ENCODE peak calls at places on chromosomes 3 and 15, in six cellular contexts. One of them, this sample, is unnamed.

GRCh38 chr3:127655641-127656040 is 17.1 kb upstream of the ABTB1 start:
- DNase-seq in HepG2: no peak
- DNase-seq in HEK293T: no peak
- DNase-seq in GM12878: no peak
- DNase-seq in K562: no peak
- DNase-seq in IMR-90: peak; percentile 56
- DNase-seq in this sample: no peak

GRCh38 chr3:37956353-37957184 is 34.0 kb upstream of the VILL start:
- DNase-seq in HEK293T: no peak
- DNase-seq in HepG2: no peak
- DNase-seq in GM12878: no peak
- DNase-seq in IMR-90: no peak
- DNase-seq in K562: no peak
- DNase-seq in this sample: no peak

GRCh38 chr3:197546307-197547085 is 9.3 kb downstream of the BDH1 start:
- DNase-seq in HepG2: no peak
- DNase-seq in IMR-90: no peak
- DNase-seq in GM12878: no peak
- DNase-seq in HEK293T: no peak
- DNase-seq in K562: no peak
- DNase-seq in this sample: no peak

GRCh38 chr3:126781889-126782491 is 78.0 kb downstream of the CHCHD6 start:
- DNase-seq in K562: no peak
- DNase-seq in IMR-90: peak; percentile 86
- DNase-seq in GM12878: no peak
- DNase-seq in HepG2: no peak
- DNase-seq in HEK293T: no peak
- DNase-seq in this sample: no peak

GRCh38 chr3:12423918-12424634 is 60.2 kb upstream of the TSEN2 start:
- DNase-seq in GM12878: no peak
- DNase-seq in K562: no peak
- DNase-seq in IMR-90: peak; percentile 58
- DNase-seq in HepG2: no peak
- DNase-seq in HEK293T: no peak
- DNase-seq in this sample: peak; percentile 71

GRCh38 chr3:188085596-188086560 is 68.1 kb upstream of the LPP start:
- DNase-seq in GM12878: no peak
- DNase-seq in K562: no peak
- DNase-seq in IMR-90: no peak
- DNase-seq in HEK293T: no peak
- DNase-seq in HepG2: no peak
- DNase-seq in this sample: no peak

GRCh38 chr15:62888628-62889027 is 153.9 kb upstream of the TPM1 start:
- DNase-seq in GM12878: no peak
- DNase-seq in K562: no peak
- DNase-seq in IMR-90: peak; percentile 17
- DNase-seq in HEK293T: no peak
- DNase-seq in HepG2: no peak
- DNase-seq in this sample: no peak

GRCh38 chr15:61228025-61228901 is 839 bp downstream of the RORA start:
- DNase-seq in HEK293T: no peak
- DNase-seq in GM12878: no peak
- DNase-seq in HepG2: no peak
- DNase-seq in K562: no peak
- DNase-seq in IMR-90: peak; percentile 33
- DNase-seq in this sample: peak; percentile 19

GRCh38 chr3:44942202-44942921 is 33.6 kb downstream of the ZDHHC3 start:
- DNase-seq in HepG2: no peak
- DNase-seq in K562: no peak
- DNase-seq in IMR-90: peak; percentile 79
- DNase-seq in HEK293T: no peak
- DNase-seq in GM12878: no peak
- DNase-seq in this sample: peak; percentile 23

GRCh38 chr3:64935995-64936394 is 248.2 kb upstream of the ADAMTS9 start:
- DNase-seq in GM12878: no peak
- DNase-seq in K562: no peak
- DNase-seq in HEK293T: no peak
- DNase-seq in IMR-90: no peak
- DNase-seq in HepG2: no peak
- DNase-seq in this sample: no peak

GRCh38 chr15:76199106-76200082 is 111.9 kb downstream of the ETFA start:
- DNase-seq in HepG2: no peak
- DNase-seq in GM12878: no peak
- DNase-seq in K562: peak; percentile 72
- DNase-seq in IMR-90: peak; percentile 79
- DNase-seq in HEK293T: no peak
- DNase-seq in this sample: no peak

DNA sequence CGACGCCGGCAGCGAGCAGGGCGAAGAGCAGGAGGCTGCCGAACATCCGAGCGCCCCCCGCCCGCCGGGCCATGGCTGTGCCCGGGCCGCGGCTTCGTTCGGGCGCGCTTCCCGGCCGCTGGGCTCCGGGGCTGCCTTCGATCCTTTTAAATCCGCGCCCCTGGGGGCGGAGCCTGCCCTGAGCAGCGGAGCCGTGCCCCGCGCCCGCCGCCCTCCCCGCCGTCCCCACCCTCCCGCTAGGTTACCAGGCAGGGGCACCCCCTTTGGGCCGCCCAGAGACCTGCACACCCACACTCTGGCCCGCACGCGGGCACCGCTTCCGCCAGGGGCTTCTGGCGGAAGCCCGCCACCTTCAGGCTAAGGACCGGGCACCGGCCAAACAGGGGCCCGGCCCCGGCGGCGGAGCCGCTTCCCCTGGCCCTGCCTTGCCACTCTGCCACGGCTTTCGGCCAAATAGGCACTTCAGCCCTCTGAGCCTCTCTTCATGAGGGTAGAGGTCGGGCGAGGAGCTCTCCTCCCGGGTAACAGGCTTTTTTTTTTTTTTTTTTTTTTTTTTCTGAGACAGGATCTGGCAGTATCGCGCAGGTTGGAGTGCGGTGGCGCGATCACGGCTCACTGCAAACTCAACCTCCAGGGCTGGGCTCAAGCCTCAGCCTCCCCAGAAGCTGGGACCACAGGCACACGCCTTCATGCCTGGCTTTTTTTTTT is at the start of gene NMB:
- DNase-seq in HEK293T: peak; percentile 83
- DNase-seq in IMR-90: peak; percentile 63
- DNase-seq in GM12878: peak; percentile 33
- DNase-seq in K562: no peak
- DNase-seq in HepG2: peak; percentile 81
- DNase-seq in this sample: peak; percentile 99
- TF ChIP-seq BHLHE40 in HEK293T: no peak
- TF ChIP-seq BHLHE40 in IMR-90: no peak
- TF ChIP-seq BHLHE40 in GM12878: peak; percentile 81
- TF ChIP-seq BHLHE40 in K562: no peak
- TF ChIP-seq BHLHE40 in HepG2: no peak
- TF ChIP-seq BHLHE40 in this sample: peak; percentile 14

GRCh38 chr3:102736288-102736960 is 301.6 kb downstream of the ZPLD1 start:
- DNase-seq in HepG2: no peak
- DNase-seq in HEK293T: no peak
- DNase-seq in IMR-90: no peak
- DNase-seq in K562: no peak
- DNase-seq in GM12878: no peak
- DNase-seq in this sample: no peak
- TF ChIP-seq BHLHE40 in HepG2: no peak
- TF ChIP-seq BHLHE40 in HEK293T: no peak
- TF ChIP-seq BHLHE40 in IMR-90: no peak
- TF ChIP-seq BHLHE40 in K562: no peak
- TF ChIP-seq BHLHE40 in GM12878: no peak
- TF ChIP-seq BHLHE40 in this sample: no peak

GRCh38 chr3:149448331-149448831 is 26.1 kb upstream of the TM4SF4 start:
- DNase-seq in GM12878: no peak
- DNase-seq in HepG2: no peak
- DNase-seq in K562: no peak
- DNase-seq in IMR-90: peak; percentile 78
- DNase-seq in HEK293T: no peak
- DNase-seq in this sample: no peak
- TF ChIP-seq BHLHE40 in GM12878: no peak
- TF ChIP-seq BHLHE40 in HepG2: no peak
- TF ChIP-seq BHLHE40 in K562: no peak
- TF ChIP-seq BHLHE40 in IMR-90: no peak
- TF ChIP-seq BHLHE40 in HEK293T: no peak
- TF ChIP-seq BHLHE40 in this sample: no peak

DNA sequence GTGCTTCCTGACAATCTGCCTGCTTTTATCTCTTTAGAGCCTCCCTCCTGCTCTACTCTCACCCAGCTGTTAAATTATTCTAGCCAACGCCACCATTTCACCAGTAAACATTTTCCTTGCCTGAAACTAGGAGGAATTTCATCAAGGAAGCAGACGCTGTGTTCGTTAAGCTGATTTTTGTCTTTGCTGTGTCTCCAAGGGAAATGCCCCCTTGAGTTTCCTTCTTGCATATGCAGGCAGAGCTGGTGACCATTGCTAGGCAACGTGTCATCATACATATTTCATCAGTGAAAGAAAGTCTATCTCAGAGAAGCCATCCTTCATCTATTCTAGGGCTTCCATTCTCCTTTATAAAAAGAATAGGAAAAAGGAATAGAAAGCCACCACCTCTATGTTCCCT is 87.0 kb upstream of the ST8SIA2 start:
- DNase-seq in K562: peak; percentile 11
- DNase-seq in HEK293T: peak; percentile 54
- DNase-seq in HepG2: peak; percentile 13
- DNase-seq in IMR-90: no peak
- DNase-seq in GM12878: no peak
- DNase-seq in this sample: peak; percentile 59
- TF ChIP-seq BHLHE40 in K562: no peak
- TF ChIP-seq BHLHE40 in HEK293T: no peak
- TF ChIP-seq BHLHE40 in HepG2: no peak
- TF ChIP-seq BHLHE40 in IMR-90: no peak
- TF ChIP-seq BHLHE40 in GM12878: no peak
- TF ChIP-seq BHLHE40 in this sample: no peak

DNA sequence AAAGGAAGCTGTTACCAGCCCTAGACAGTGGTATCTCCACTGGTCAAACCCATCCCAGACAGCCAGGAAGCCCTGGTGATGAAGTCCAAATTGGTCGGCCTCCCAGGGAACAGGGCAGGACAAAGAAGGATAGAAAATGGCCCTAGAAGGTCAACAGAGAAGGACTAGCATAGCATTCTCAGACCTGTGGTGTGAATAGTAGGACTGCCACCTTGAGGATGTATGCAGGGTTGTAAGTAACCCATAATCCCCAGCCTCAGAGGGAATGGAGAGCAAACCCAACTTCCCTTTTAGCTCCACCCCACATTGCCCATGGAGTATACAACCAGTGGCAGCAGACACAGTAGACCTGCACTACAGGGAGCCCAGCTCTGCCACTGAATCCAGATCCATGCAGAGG is 68.6 kb upstream of the EIF1B start:
- DNase-seq in GM12878: no peak
- DNase-seq in K562: peak; percentile 21
- DNase-seq in HepG2: no peak
- DNase-seq in HEK293T: no peak
- DNase-seq in IMR-90: no peak
- DNase-seq in this sample: no peak
- TF ChIP-seq BHLHE40 in GM12878: no peak
- TF ChIP-seq BHLHE40 in K562: no peak
- TF ChIP-seq BHLHE40 in HepG2: no peak
- TF ChIP-seq BHLHE40 in HEK293T: no peak
- TF ChIP-seq BHLHE40 in IMR-90: no peak
- TF ChIP-seq BHLHE40 in this sample: no peak

This sample was measured in A549.